ENCODE peak calls at places on chromosomes 7 and 10, in nine cellular contexts. J is BJ, V is upper lobe of right lung, R is osteoblast, F is astrocyte of the spinal cord, N is WERI-Rb-1, X is bronchial epithelial cell, S is ascending aorta, Y is endothelial cell. B is an unnamed sample.
A peak's percentile ranks its signal among the peaks of the same experiment; 100 is the strongest.

GRCh38 chr7:101678713-101679112 is 49.6 kb upstream of the MYL10 start:
- DNase-seq in S (no peak), F (peak; percentile 62), X (no peak), V (no peak), N (no peak), R (peak; percentile 96), J (no peak), Y (no peak), B (no peak)

GRCh38 chr7:128303133-128303532 is 40.6 kb downstream of the RBM28 start:
- DNase-seq in V (no peak), N (no peak), X (no peak), F (no peak), Y (no peak), S (no peak), R (no peak), J (no peak), B (no peak)

GRCh38 chr10:80137031-80137712 is 4.6 kb downstream of the PLAC9 start:
- DNase-seq in S (no peak), V (no peak), X (no peak), F (no peak), J (no peak), Y (no peak), R (peak; percentile 93), N (no peak), B (no peak)

GRCh38 chr10:70528726-70529362 is 50.3 kb downstream of the PALD1 start:
- DNase-seq in Y (no peak), R (peak; percentile 92), V (no peak), N (peak; percentile 41), X (peak; percentile 73), J (no peak), F (peak; percentile 42), S (no peak), B (no peak)

GRCh38 chr7:46909601-46910051 is 672.3 kb downstream of the TNS3 start:
- DNase-seq in S (no peak), J (peak; percentile 87), V (no peak), R (peak; percentile 58), N (no peak), Y (no peak), X (peak; percentile 93), F (peak; percentile 91), B (no peak)

GRCh38 chr7:91517408-91517807 is 253.2 kb downstream of the FZD1 start:
- DNase-seq in X (no peak), S (no peak), N (no peak), F (peak; percentile 38), J (no peak), Y (no peak), R (no peak), V (no peak), B (no peak)

GRCh38 chr7:15972767-15973362 is 286.4 kb upstream of the MEOX2 start:
- DNase-seq in V (no peak), X (peak; percentile 24), F (peak; percentile 33), N (no peak), Y (no peak), R (no peak), S (no peak), J (no peak), B (no peak)

GRCh38 chr7:149654588-149654987 is 118.8 kb downstream of the ZNF467 start:
- DNase-seq in N (no peak), Y (no peak), F (no peak), S (no peak), V (no peak), X (no peak), J (no peak), R (no peak), B (no peak)

GRCh38 chr7:100152404-100152803 is 3.7 kb downstream of the LAMTOR4 start:
- DNase-seq in X (no peak), Y (no peak), R (peak; percentile 49), S (no peak), V (no peak), J (no peak), N (no peak), F (no peak), B (no peak)

GRCh38 chr10:52644678-52645434 is 127.7 kb downstream of the MBL2 start:
- DNase-seq in F (peak; percentile 60), S (no peak), X (peak; percentile 49), V (no peak), Y (peak; percentile 47), N (peak; percentile 20), J (no peak), R (peak; percentile 9), B (no peak)

GRCh38 chr7:2508327-2509231 is 11.0 kb upstream of the LFNG start:
- DNase-seq in N (peak; percentile 53), Y (no peak), X (peak; percentile 70), V (peak; percentile 86), R (peak; percentile 97), F (peak; percentile 25), J (peak; percentile 52), S (no peak), B (no peak)

GRCh38 chr7:5827755-5828154 is 46.3 kb upstream of the RNF216 start:
- DNase-seq in X (peak; percentile 17), Y (peak; percentile 43), N (peak; percentile 55), S (no peak), V (no peak), F (no peak), J (no peak), R (no peak), B (no peak)

GRCh38 chr7:5824297-5824610 is 42.8 kb upstream of the RNF216 start:
- DNase-seq in N (no peak), X (no peak), V (no peak), S (no peak), J (no peak), F (no peak), Y (no peak), R (peak; percentile 42), B (no peak)

GRCh38 chr7:5822742-5823503 is 41.5 kb upstream of the RNF216 start:
- DNase-seq in N (peak; percentile 95), J (peak; percentile 37), Y (peak; percentile 87), R (peak; percentile 99), X (peak; percentile 86), V (peak; percentile 97), S (peak; percentile 95), F (peak; percentile 92), B (peak; percentile 94)
- TF ChIP-seq CTCF in N (no peak), J (no peak), Y (no peak), R (no peak), X (no peak), V (no peak), S (no peak), F (no peak), B (no peak)

DNA sequence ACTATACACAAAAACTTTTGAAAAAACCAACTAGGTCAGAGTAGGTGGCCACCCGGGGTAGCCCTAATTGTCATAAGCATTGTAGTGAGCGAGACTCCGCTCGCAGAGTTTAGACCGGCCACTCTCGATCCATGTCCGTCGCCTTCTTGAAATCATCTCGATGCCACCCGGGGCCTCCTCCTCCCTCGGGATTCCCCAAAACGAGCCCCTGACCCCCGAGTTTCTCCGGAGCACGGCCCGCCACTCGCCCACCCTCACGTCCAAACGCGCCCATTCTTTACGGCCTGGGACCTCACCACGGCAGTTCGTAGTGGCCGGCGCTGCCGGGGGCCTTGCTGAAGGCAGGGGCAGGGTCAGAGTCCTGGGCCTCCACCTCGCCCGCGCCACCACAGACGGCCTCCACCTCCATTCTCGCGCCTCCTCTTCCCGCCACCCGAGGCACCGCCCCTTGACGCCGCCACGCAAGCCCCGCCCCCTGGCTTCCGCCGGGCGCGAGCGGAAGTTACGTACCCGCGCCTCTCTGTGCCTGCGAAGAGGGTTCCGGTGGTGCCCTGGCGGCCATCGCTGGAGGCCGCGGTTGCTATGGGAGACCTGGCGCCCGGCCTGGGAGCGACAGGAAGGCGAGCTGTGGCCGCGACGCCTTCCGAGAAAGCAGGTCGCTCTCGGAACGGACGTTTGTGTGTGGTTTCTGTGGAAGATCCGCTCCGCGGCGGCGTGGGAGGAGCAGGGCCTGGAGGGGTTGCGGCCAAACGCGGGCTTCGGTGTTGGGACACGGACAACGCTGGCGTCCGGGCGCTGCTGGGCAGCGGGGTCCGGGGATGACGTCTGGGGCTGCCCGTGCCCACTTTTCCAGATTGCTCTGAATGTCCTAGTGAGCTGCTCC is at the start of gene RFC2:
- DNase-seq in R (peak; percentile 98), N (peak; percentile 95), V (peak; percentile 98), J (peak; percentile 75), X (peak; percentile 85), S (peak; percentile 88), F (peak; percentile 97), Y (peak; percentile 99), B (peak; percentile 88)
- TF ChIP-seq CTCF in R (no peak), N (peak; percentile 15), V (peak; percentile 25), J (peak; percentile 26), X (peak; percentile 35), S (peak; percentile 65), F (peak; percentile 15), Y (peak; percentile 35), B (peak; percentile 8)

GRCh38 chr7:12107841-12108249 is 103.2 kb upstream of the TMEM106B start:
- DNase-seq in N (no peak), R (no peak), S (no peak), Y (no peak), F (peak; percentile 2), X (no peak), V (no peak), J (peak; percentile 72), B (no peak)

GRCh38 chr7:12110425-12110824 is 100.7 kb upstream of the TMEM106B start:
- DNase-seq in J (no peak), F (no peak), S (no peak), R (no peak), V (no peak), N (no peak), Y (no peak), X (no peak), B (no peak)

DNA sequence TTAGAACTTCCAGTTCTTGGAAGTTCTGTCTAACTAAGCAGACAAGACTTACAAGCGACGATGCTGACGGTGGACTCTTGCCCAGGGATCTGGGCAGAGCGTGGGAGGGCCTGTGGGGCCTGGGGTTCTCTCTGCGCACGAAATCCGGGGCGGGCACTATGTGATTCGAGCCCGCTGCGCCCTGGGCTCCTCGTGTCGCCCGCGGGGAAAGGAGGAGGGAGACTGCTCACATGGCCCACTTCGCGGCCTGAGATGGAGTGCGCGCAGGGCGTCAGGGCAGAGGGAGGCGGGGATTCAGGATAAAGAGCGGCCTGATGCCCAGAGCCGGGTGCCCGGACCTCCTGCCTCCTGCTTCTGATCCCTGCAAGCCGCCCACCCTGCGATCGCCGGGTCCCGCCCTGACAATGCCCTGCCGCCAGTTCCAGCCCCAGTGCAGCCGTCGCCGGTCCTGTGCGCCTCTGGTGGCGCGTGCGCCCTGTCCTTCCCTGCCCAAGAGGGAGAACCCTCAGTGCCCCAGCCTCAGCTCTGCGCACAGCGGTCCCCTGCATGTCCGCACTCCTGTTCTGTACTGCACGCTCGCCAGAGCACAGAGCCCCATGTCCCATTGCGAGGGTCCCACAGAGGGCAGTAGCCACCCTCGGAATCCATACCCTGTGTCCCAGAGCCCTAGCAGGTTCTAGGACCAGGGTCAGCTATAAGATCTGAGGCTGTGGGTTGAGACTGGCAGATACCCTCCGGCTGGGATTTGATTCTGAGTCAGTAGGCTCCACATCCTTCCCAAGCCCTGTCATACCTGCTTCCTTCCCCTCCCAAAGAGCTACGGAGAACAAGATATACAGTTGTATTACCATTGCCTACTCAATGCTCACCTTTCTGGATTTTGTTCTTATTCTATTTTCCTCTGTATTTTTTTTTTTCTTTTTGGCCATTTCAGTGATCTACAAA is 99.4 kb upstream of the TMEM106B start:
- DNase-seq in J (no peak), S (no peak), R (peak; percentile 74), V (peak; percentile 86), N (peak; percentile 45), F (peak; percentile 39), Y (peak; percentile 38), X (peak; percentile 47), B (no peak)
- TF ChIP-seq CTCF in J (no peak), S (no peak), R (no peak), V (no peak), N (peak; percentile 26), F (peak; percentile 19), Y (no peak), X (no peak), B (no peak)

GRCh38 chr7:71633571-71634008 is 501.6 kb downstream of the GALNT17 start:
- DNase-seq in S (no peak), Y (no peak), F (peak; percentile 93), N (no peak), V (no peak), J (no peak), R (peak; percentile 84), X (peak; percentile 70), B (no peak)
- TF ChIP-seq CTCF in S (no peak), Y (no peak), F (no peak), N (no peak), V (no peak), J (no peak), R (no peak), X (no peak), B (no peak)